ENCODE peak calls at places on chromosome 19, in ten cellular contexts. R, L, K, O, I, D, J, Q, A and W are unnamed samples.

GRCh38 chr19:8001651-8001994 is 3.8 kb downstream of the ELAVL1 start:
- DNase-seq in R (no peak), L (no peak), K (no peak), O (no peak), I (no peak), D (no peak), J (no peak), Q (no peak), A (no peak), W (no peak)

GRCh38 chr19:54462713-54463530 is 656 bp downstream of the LENG9 start:
- DNase-seq in R (peak), L (peak), K (no peak), O (peak), I (peak), D (peak), J (peak), Q (peak), A (peak), W (peak)

GRCh38 chr19:46288896-46289588 is 7.8 kb upstream of the HIF3A start:
- DNase-seq in R (no peak), L (peak), K (peak), O (peak), I (peak), D (no peak), J (no peak), Q (no peak), A (no peak), W (no peak)

GRCh38 chr19:15181394-15181793 is 19.4 kb downstream of the NOTCH3 start:
- DNase-seq in R (no peak), L (no peak), K (no peak), O (no peak), I (no peak), D (no peak), J (no peak), Q (no peak), A (no peak), W (no peak)

GRCh38 chr19:33447336-33448158 is 74.0 kb downstream of the CEBPG start:
- DNase-seq in R (no peak), L (peak), K (no peak), O (no peak), I (no peak), D (no peak), J (no peak), Q (no peak), A (no peak), W (no peak)

GRCh38 chr19:35377656-35378055 is 6.8 kb downstream of the GPR42 start:
- DNase-seq in R (no peak), L (no peak), K (no peak), O (no peak), I (no peak), D (no peak), J (no peak), Q (no peak), A (no peak), W (no peak)

GRCh38 chr19:13831560-13832056 is 36.4 kb downstream of the ZSWIM4 start:
- DNase-seq in R (no peak), L (no peak), K (no peak), O (no peak), I (peak), D (no peak), J (no peak), Q (no peak), A (no peak), W (no peak)

GRCh38 chr19:43555185-43555770 is 20.0 kb downstream of the XRCC1 start:
- DNase-seq in R (peak), L (peak), K (peak), O (peak), I (peak), D (peak), J (peak), Q (peak), A (peak), W (peak)

GRCh38 chr19:11479470-11480080 is 1.3 kb downstream of the ELAVL3 start:
- DNase-seq in R (no peak), L (peak), K (no peak), O (peak), I (peak), D (peak), J (no peak), Q (no peak), A (no peak), W (no peak)

GRCh38 chr19:14950421-14950820 is 9.1 kb downstream of the OR7C2 start:
- DNase-seq in R (no peak), L (no peak), K (no peak), O (no peak), I (no peak), D (no peak), J (no peak), Q (no peak), A (no peak), W (no peak)

GRCh38 chr19:15595069-15595468 is 19.9 kb upstream of the CYP4F8 start:
- DNase-seq in R (no peak), L (peak), K (peak), O (no peak), I (peak), D (no peak), J (no peak), Q (peak), A (no peak), W (no peak)

GRCh38 chr19:12703056-12703455 is 6.6 kb upstream of the FBXW9 start:
- DNase-seq in R (no peak), L (peak), K (peak), O (no peak), I (no peak), D (no peak), J (no peak), Q (no peak), A (no peak), W (no peak)

GRCh38 chr19:2822846-2823245 is 3.2 kb downstream of the ZNF554 start:
- DNase-seq in R (no peak), L (no peak), K (no peak), O (no peak), I (no peak), D (no peak), J (no peak), Q (no peak), A (no peak), W (no peak)

GRCh38 chr19:18709546-18709945 is 26.1 kb downstream of the CRTC1 start:
- DNase-seq in R (no peak), L (no peak), K (no peak), O (no peak), I (no peak), D (no peak), J (no peak), Q (no peak), A (no peak), W (no peak)

GRCh38 chr19:38538793-38539528 is 78.8 kb downstream of the MAP4K1 start:
- DNase-seq in R (peak), L (no peak), K (no peak), O (no peak), I (peak), D (no peak), J (peak), Q (no peak), A (no peak), W (no peak)

GRCh38 chr19:13718733-13719132 is 45.6 kb upstream of the MRI1 start:
- DNase-seq in R (no peak), L (peak), K (peak), O (peak), I (peak), D (no peak), J (no peak), Q (no peak), A (no peak), W (peak)

GRCh38 chr19:17889609-17890214 is 18.0 kb downstream of the SLC5A5 start:
- DNase-seq in R (no peak), L (peak), K (peak), O (no peak), I (peak), D (no peak), J (no peak), Q (no peak), A (no peak), W (no peak)

GRCh38 chr19:50703915-50704548 is 15.6 kb downstream of the SHANK1 start:
- DNase-seq in R (no peak), L (no peak), K (no peak), O (no peak), I (no peak), D (no peak), J (no peak), Q (no peak), A (no peak), W (no peak)

GRCh38 chr19:35135389-35135909 is 590 bp upstream of the LGI4 start:
- DNase-seq in R (peak), L (peak), K (peak), O (peak), I (peak), D (peak), J (peak), Q (peak), A (peak), W (peak)

GRCh38 chr19:29678484-29679106 is 13.3 kb downstream of the PLEKHF1 start:
- DNase-seq in R (no peak), L (no peak), K (no peak), O (no peak), I (no peak), D (no peak), J (no peak), Q (no peak), A (no peak), W (no peak)

GRCh38 chr19:3818479-3818878 is 32.3 kb upstream of the MATK start:
- DNase-seq in R (no peak), L (peak), K (peak), O (peak), I (peak), D (peak), J (peak), Q (peak), A (no peak), W (no peak)